ENCODE peak calls at places on chromosomes 4 and X, in four cellular contexts. V is IMR-90, Z is K562, B is GM12878. X is an unnamed sample.

GRCh38 chrX:124018031-124018430 is 56.5 kb downstream of the STAG2 start:
- DNase-seq in B (no peak), Z (no peak), V (peak; percentile 5), X (no peak)

GRCh38 chr4:83316459-83317170 is 18.0 kb downstream of the HPSE start:
- DNase-seq in V (no peak), B (no peak), Z (no peak), X (no peak)

GRCh38 chr4:80017125-80017854 is 55.7 kb downstream of the ANTXR2 start:
- DNase-seq in V (peak; percentile 96), B (no peak), Z (no peak), X (no peak)

GRCh38 chr4:139509727-139510410 is 46.1 kb downstream of the SETD7 start:
- DNase-seq in B (no peak), Z (peak; percentile 27), V (no peak), X (no peak)

GRCh38 chrX:86946569-86946968 is 571.0 kb upstream of the KLHL4 start:
- DNase-seq in Z (peak; percentile 5), B (peak; percentile 1), V (peak; percentile 24), X (no peak)

GRCh38 chr4:70849277-70849676 is 9.6 kb upstream of the GRSF1 start:
- DNase-seq in B (no peak), V (no peak), Z (no peak), X (no peak)

GRCh38 chr4:119626420-119626819 is 2.2 kb downstream of the PDE5A start:
- DNase-seq in Z (no peak), B (no peak), V (no peak), X (no peak)

GRCh38 chr4:181855307-181855706 is 387.9 kb upstream of the TENM3 start:
- DNase-seq in Z (no peak), V (no peak), B (no peak), X (no peak)

GRCh38 chrX:10741496-10742048 is 121.2 kb upstream of the MID1 start:
- DNase-seq in B (no peak), Z (no peak), V (no peak), X (no peak)

GRCh38 chr4:59200992-59201391 is 1999.1 kb upstream of the ADGRL3 start:
- DNase-seq in Z (no peak), V (no peak), B (no peak), X (no peak)

GRCh38 chr4:73437558-73437956 is 1.5 kb downstream of the AFP start:
- DNase-seq in Z (no peak), V (no peak), B (no peak), X (no peak)

GRCh38 chrX:12779534-12779933 is 11.7 kb upstream of the PRPS2 start:
- DNase-seq in V (no peak), Z (no peak), B (no peak), X (no peak)

GRCh38 chr4:160373911-160374310 is 1271.0 kb downstream of the RAPGEF2 start:
- DNase-seq in B (no peak), Z (no peak), V (no peak), X (no peak)

GRCh38 chr4:139556071-139556734 is at the start of gene SETD7:
- DNase-seq in Z (peak; percentile 30), B (no peak), V (peak; percentile 76), X (peak; percentile 59)

GRCh38 chrX:23372220-23372902 is 37.7 kb downstream of the PTCHD1 start:
- DNase-seq in B (no peak), V (no peak), Z (no peak), X (no peak)

GRCh38 chr4:156638332-156638731 is 333.3 kb downstream of the PDGFC start:
- DNase-seq in V (peak; percentile 53), Z (no peak), B (no peak), X (no peak)

GRCh38 chrX:41558531-41558930 is 111.4 kb downstream of the NYX start:
- DNase-seq in Z (peak; percentile 14), B (no peak), V (peak; percentile 47), X (no peak)

GRCh38 chr4:5863461-5864113 is 29.3 kb downstream of the CRMP1 start:
- DNase-seq in Z (no peak), B (no peak), V (peak; percentile 96), X (no peak)

GRCh38 chr4:185566972-185567749 is 31.9 kb upstream of the PDLIM3 start:
- DNase-seq in V (peak; percentile 90), B (no peak), Z (no peak), X (no peak)

GRCh38 chr4:92387459-92388069 is 83.8 kb downstream of the GRID2 start:
- DNase-seq in B (peak; percentile 4), Z (peak; percentile 3), V (peak; percentile 53), X (peak; percentile 13)

GRCh38 chr4:76718806-76719205 is 179.1 kb downstream of the SOWAHB start:
- DNase-seq in Z (no peak), V (no peak), B (no peak), X (no peak)

GRCh38 chr4:159046683-159047082 is 56.2 kb upstream of the RAPGEF2 start:
- DNase-seq in V (no peak), B (no peak), Z (peak; percentile 30), X (no peak)

GRCh38 chr4:159235779-159236368 is 133.0 kb downstream of the RAPGEF2 start:
- DNase-seq in Z (no peak), V (peak; percentile 44), B (no peak), X (no peak)

GRCh38 chr4:144582105-144582850 is 63.7 kb upstream of the HHIP start:
- DNase-seq in B (no peak), V (peak; percentile 45), Z (no peak), X (no peak)

GRCh38 chr4:6917445-6918241 is 8.0 kb downstream of the TBC1D14 start:
- DNase-seq in Z (peak; percentile 75), V (no peak), B (no peak), X (no peak)

GRCh38 chr4:168408620-168409019 is 71.7 kb downstream of the DDX60L start:
- DNase-seq in B (no peak), V (peak; percentile 98), Z (no peak), X (no peak)

GRCh38 chr4:142913034-142913433 is 66.9 kb upstream of the INPP4B start:
- DNase-seq in B (no peak), Z (no peak), V (no peak), X (no peak)

GRCh38 chr4:95510145-95510544 is 38.6 kb downstream of the UNC5C start:
- DNase-seq in V (peak; percentile 13), B (no peak), Z (peak; percentile 8), X (no peak)

GRCh38 chr4:94000559-94000958 is 172.0 kb downstream of the ATOH1 start:
- DNase-seq in Z (no peak), V (no peak), B (no peak), X (no peak)

DNA sequence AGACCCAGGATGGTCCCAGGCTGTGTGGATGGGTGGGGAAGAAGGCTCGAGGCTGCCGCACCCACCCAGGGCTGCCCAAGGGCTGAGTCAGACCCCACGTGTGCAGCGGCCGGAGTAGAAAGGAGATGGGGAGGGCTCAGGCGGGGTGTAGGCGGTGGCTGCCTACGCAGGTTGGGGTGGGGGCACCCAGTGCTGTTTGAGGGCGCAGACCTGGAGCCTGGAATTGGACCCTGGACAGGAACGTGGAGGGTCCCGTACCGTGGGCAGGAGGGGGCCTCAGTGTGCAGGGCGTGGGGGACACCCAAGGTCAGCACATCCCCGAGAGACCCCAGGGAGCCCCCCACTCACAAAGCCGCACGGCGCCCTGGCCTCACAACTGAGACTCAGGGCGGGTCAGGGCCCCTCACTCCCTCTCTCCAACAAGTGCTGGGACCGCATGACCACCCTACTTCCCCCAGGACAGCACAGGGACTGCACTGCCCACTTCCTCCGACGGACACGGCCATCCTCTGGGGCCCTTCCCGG is 79.9 kb downstream of the FAM53A start:
- DNase-seq in Z (no peak), V (no peak), B (no peak), X (no peak)
- TF ChIP-seq CHD1 in Z (no peak), V (no peak), B (no peak), X (no peak)

GRCh38 chr4:42315231-42315630 is 82.1 kb upstream of the SHISA3 start:
- DNase-seq in B (no peak), Z (no peak), V (no peak), X (no peak)

GRCh38 chr4:42310343-42310742 is 86.9 kb upstream of the SHISA3 start:
- DNase-seq in V (no peak), Z (no peak), B (no peak), X (no peak)

GRCh38 chr4:42309571-42310260 is 87.6 kb upstream of the SHISA3 start:
- DNase-seq in B (no peak), Z (no peak), V (no peak), X (no peak)

DNA sequence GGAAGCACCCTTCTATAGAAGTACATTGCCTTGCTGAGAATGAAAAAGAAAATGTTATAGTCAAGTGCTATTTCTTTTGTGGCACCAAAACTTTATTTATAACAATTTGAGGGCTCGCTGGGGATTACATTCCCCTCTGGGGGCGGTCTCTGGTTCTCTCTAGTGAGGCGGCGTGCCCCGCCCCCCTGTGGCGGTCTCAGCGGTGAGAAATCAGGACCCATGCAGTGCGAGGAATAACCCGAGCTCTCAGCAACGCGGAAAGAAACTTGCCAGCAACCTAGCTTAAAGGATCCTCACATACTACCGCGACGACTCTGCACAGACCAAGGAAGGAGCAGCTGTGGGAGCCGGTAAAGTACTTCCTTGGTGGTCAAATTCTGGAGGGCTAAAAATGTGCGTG is 83.4 kb upstream of the SHISA3 start:
- DNase-seq in B (no peak), Z (no peak), V (no peak), X (no peak)
- TF ChIP-seq USF2 in B (no peak), Z (no peak), V (no peak), X (no peak)

GRCh38 chr4:2266181-2266580 is 4.3 kb upstream of the MXD4 start:
- DNase-seq in V (no peak), B (no peak), Z (no peak), X (no peak)
- TF ChIP-seq CHD1 in V (no peak), B (no peak), Z (no peak), X (no peak)

DNA sequence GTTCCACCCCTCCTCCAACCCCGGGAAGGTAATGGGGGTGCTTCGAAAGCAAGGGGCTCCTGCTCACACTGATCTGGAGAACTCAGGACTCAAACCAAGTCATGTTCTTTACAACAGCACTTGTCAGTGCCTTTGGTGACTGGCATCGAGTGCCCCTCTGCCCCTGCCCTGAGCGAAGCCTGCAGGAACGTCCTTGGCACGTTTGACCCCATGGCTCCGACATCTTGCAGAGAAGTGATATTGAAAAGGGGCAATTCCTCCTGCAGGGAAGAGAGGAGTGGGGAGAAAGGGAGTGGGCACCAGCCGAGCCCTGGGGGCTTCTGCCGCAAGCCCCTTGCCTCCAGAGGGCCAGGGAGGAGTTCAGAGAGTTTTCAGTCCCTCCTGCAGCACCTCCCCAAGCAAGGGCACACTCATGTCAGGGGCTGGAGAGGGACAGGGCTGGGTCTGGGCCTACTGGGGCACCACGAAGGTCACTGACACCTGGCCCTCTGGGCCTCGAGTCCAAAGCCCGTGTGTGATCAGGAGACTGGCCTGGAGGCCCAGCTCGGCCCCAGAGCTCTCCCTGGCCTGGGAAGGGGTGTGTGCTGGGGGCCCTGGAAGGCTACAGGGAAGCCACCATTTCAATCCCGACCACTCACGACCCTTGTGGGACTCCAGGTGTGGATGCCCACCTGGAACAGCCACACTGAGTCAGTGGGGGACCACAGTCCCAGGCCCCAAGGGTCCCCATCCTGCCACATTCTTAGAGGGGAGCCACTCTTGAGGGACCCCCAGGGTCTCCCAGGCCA is 94.9 kb upstream of the NKX1-1 start:
- DNase-seq in V (no peak), B (no peak), Z (no peak), X (no peak)
- TF ChIP-seq USF2 in V (no peak), B (no peak), Z (no peak), X (no peak)

DNA sequence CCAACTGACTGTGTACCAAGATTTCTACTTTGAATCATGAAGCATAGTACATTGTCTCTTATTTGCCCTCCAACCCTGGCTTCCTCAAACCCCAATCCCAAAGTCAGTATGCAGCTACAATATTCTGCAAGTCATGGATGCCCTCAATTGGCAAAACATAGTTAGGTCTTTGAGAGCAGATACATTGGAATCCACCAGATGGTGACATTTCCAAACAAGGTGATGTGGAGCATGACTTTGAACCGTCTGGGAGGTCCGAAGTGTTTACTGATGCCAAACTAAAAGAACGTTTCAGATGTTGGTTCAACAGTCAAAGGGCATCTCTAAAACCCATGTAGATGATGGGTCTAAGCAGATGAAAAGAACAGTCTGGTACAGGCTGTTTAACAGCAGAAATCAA is 43.7 kb upstream of the FRMD7 start:
- DNase-seq in B (no peak), Z (peak; percentile 6), V (peak; percentile 0), X (no peak)
- TF ChIP-seq CHD1 in B (no peak), Z (no peak), V (no peak), X (no peak)

X was measured in H1.